ENCODE peak calls at places on chromosomes 12 and 14, in ten cellular contexts. One of them, this sample, is unnamed.

GRCh38 chr12:124565071-124565491 is 2.3 kb downstream of the NCOR2 start:
- DNase-seq in right lobe of liver: no peak
- DNase-seq in stomach: no peak
- DNase-seq in HCT116: no peak
- DNase-seq in GM23248: peak; percentile 77
- DNase-seq in ascending aorta: no peak
- DNase-seq in keratinocyte: no peak
- DNase-seq in tibial nerve: no peak
- DNase-seq in neural progenitor cell: peak; percentile 53
- DNase-seq in CD8-positive, alpha-beta T cell: no peak
- DNase-seq in this sample: no peak

GRCh38 chr12:97404549-97404948 is 58.1 kb upstream of the RMST start:
- DNase-seq in right lobe of liver: peak; percentile 20
- DNase-seq in stomach: peak; percentile 32
- DNase-seq in HCT116: peak; percentile 10
- DNase-seq in GM23248: peak; percentile 43
- DNase-seq in ascending aorta: no peak
- DNase-seq in keratinocyte: no peak
- DNase-seq in tibial nerve: peak; percentile 7
- DNase-seq in neural progenitor cell: peak; percentile 78
- DNase-seq in CD8-positive, alpha-beta T cell: no peak
- DNase-seq in this sample: no peak

GRCh38 chr14:50018236-50019210 is 97.8 kb downstream of the VCPKMT start:
- DNase-seq in right lobe of liver: peak; percentile 62
- DNase-seq in stomach: peak; percentile 73
- DNase-seq in HCT116: no peak
- DNase-seq in GM23248: peak; percentile 63
- DNase-seq in ascending aorta: no peak
- DNase-seq in keratinocyte: no peak
- DNase-seq in tibial nerve: peak; percentile 48
- DNase-seq in neural progenitor cell: no peak
- DNase-seq in CD8-positive, alpha-beta T cell: no peak
- DNase-seq in this sample: peak; percentile 64

GRCh38 chr12:121172145-121172544 is 37.8 kb upstream of the P2RX4 start:
- DNase-seq in right lobe of liver: no peak
- DNase-seq in stomach: no peak
- DNase-seq in HCT116: no peak
- DNase-seq in GM23248: no peak
- DNase-seq in ascending aorta: no peak
- DNase-seq in keratinocyte: no peak
- DNase-seq in tibial nerve: no peak
- DNase-seq in neural progenitor cell: no peak
- DNase-seq in CD8-positive, alpha-beta T cell: no peak
- DNase-seq in this sample: no peak

GRCh38 chr12:18462437-18462836 is 201.1 kb downstream of the PIK3C2G start:
- DNase-seq in right lobe of liver: no peak
- DNase-seq in stomach: no peak
- DNase-seq in HCT116: no peak
- DNase-seq in GM23248: peak; percentile 83
- DNase-seq in ascending aorta: no peak
- DNase-seq in keratinocyte: no peak
- DNase-seq in tibial nerve: no peak
- DNase-seq in neural progenitor cell: no peak
- DNase-seq in CD8-positive, alpha-beta T cell: no peak
- DNase-seq in this sample: no peak

GRCh38 chr14:104359301-104359968 is 220.1 kb upstream of the C14orf180 start:
- DNase-seq in right lobe of liver: peak; percentile 14
- DNase-seq in stomach: no peak
- DNase-seq in HCT116: no peak
- DNase-seq in GM23248: no peak
- DNase-seq in ascending aorta: peak; percentile 3
- DNase-seq in keratinocyte: no peak
- DNase-seq in tibial nerve: no peak
- DNase-seq in neural progenitor cell: no peak
- DNase-seq in CD8-positive, alpha-beta T cell: no peak
- DNase-seq in this sample: peak; percentile 16

GRCh38 chr14:71680733-71681387 is 251.4 kb upstream of the RGS6 start:
- DNase-seq in right lobe of liver: no peak
- DNase-seq in stomach: no peak
- DNase-seq in HCT116: no peak
- DNase-seq in GM23248: no peak
- DNase-seq in ascending aorta: no peak
- DNase-seq in keratinocyte: no peak
- DNase-seq in tibial nerve: no peak
- DNase-seq in neural progenitor cell: peak; percentile 55
- DNase-seq in CD8-positive, alpha-beta T cell: no peak
- DNase-seq in this sample: no peak

GRCh38 chr14:92316937-92317336 is 6.0 kb upstream of the SLC24A4 start:
- DNase-seq in right lobe of liver: no peak
- DNase-seq in stomach: no peak
- DNase-seq in HCT116: peak; percentile 61
- DNase-seq in GM23248: no peak
- DNase-seq in ascending aorta: no peak
- DNase-seq in keratinocyte: peak; percentile 32
- DNase-seq in tibial nerve: no peak
- DNase-seq in neural progenitor cell: no peak
- DNase-seq in CD8-positive, alpha-beta T cell: no peak
- DNase-seq in this sample: no peak

GRCh38 chr12:2052861-2053674 is at the start of gene CACNA1C:
- DNase-seq in right lobe of liver: peak; percentile 51
- DNase-seq in stomach: peak; percentile 34
- DNase-seq in HCT116: no peak
- DNase-seq in GM23248: peak; percentile 87
- DNase-seq in ascending aorta: no peak
- DNase-seq in keratinocyte: no peak
- DNase-seq in tibial nerve: no peak
- DNase-seq in neural progenitor cell: peak; percentile 91
- DNase-seq in CD8-positive, alpha-beta T cell: no peak
- DNase-seq in this sample: no peak

GRCh38 chr14:68886109-68886434 is 93.0 kb downstream of the ACTN1 start:
- DNase-seq in right lobe of liver: no peak
- DNase-seq in stomach: no peak
- DNase-seq in HCT116: no peak
- DNase-seq in GM23248: no peak
- DNase-seq in ascending aorta: no peak
- DNase-seq in keratinocyte: no peak
- DNase-seq in tibial nerve: no peak
- DNase-seq in neural progenitor cell: no peak
- DNase-seq in CD8-positive, alpha-beta T cell: no peak
- DNase-seq in this sample: peak; percentile 59

GRCh38 chr12:52216807-52217206 is 16.2 kb upstream of the KRT7 start:
- DNase-seq in right lobe of liver: no peak
- DNase-seq in stomach: peak; percentile 68
- DNase-seq in HCT116: no peak
- DNase-seq in GM23248: no peak
- DNase-seq in ascending aorta: no peak
- DNase-seq in keratinocyte: no peak
- DNase-seq in tibial nerve: no peak
- DNase-seq in neural progenitor cell: no peak
- DNase-seq in CD8-positive, alpha-beta T cell: no peak
- DNase-seq in this sample: peak; percentile 26

GRCh38 chr12:101891462-101891971 is 14.1 kb downstream of the DRAM1 start:
- DNase-seq in right lobe of liver: no peak
- DNase-seq in stomach: peak; percentile 71
- DNase-seq in HCT116: no peak
- DNase-seq in GM23248: peak; percentile 80
- DNase-seq in ascending aorta: peak; percentile 20
- DNase-seq in keratinocyte: no peak
- DNase-seq in tibial nerve: no peak
- DNase-seq in neural progenitor cell: no peak
- DNase-seq in CD8-positive, alpha-beta T cell: no peak
- DNase-seq in this sample: no peak

GRCh38 chr12:21526053-21526452 is at the start of gene SPX:
- DNase-seq in right lobe of liver: no peak
- DNase-seq in stomach: no peak
- DNase-seq in HCT116: no peak
- DNase-seq in GM23248: peak; percentile 27
- DNase-seq in ascending aorta: no peak
- DNase-seq in keratinocyte: no peak
- DNase-seq in tibial nerve: no peak
- DNase-seq in neural progenitor cell: no peak
- DNase-seq in CD8-positive, alpha-beta T cell: no peak
- DNase-seq in this sample: no peak

GRCh38 chr12:94710933-94711332 is 60.6 kb upstream of the TMCC3 start:
- DNase-seq in right lobe of liver: no peak
- DNase-seq in stomach: no peak
- DNase-seq in HCT116: peak; percentile 43
- DNase-seq in GM23248: peak; percentile 29
- DNase-seq in ascending aorta: no peak
- DNase-seq in keratinocyte: no peak
- DNase-seq in tibial nerve: no peak
- DNase-seq in neural progenitor cell: peak; percentile 37
- DNase-seq in CD8-positive, alpha-beta T cell: no peak
- DNase-seq in this sample: no peak

GRCh38 chr12:28759334-28759733 is 389.7 kb upstream of the FAR2 start:
- DNase-seq in right lobe of liver: no peak
- DNase-seq in stomach: no peak
- DNase-seq in HCT116: no peak
- DNase-seq in GM23248: peak; percentile 83
- DNase-seq in ascending aorta: no peak
- DNase-seq in keratinocyte: peak; percentile 82
- DNase-seq in tibial nerve: no peak
- DNase-seq in neural progenitor cell: peak; percentile 49
- DNase-seq in CD8-positive, alpha-beta T cell: no peak
- DNase-seq in this sample: no peak

GRCh38 chr14:64423987-64424386 is 35.8 kb downstream of the MTHFD1 start:
- DNase-seq in right lobe of liver: no peak
- DNase-seq in stomach: no peak
- DNase-seq in HCT116: no peak
- DNase-seq in GM23248: peak; percentile 46
- DNase-seq in ascending aorta: no peak
- DNase-seq in keratinocyte: no peak
- DNase-seq in tibial nerve: no peak
- DNase-seq in neural progenitor cell: no peak
- DNase-seq in CD8-positive, alpha-beta T cell: no peak
- DNase-seq in this sample: no peak

GRCh38 chr12:88420460-88420859 is 159.8 kb downstream of the KITLG start:
- DNase-seq in right lobe of liver: no peak
- DNase-seq in stomach: no peak
- DNase-seq in HCT116: peak; percentile 13
- DNase-seq in GM23248: peak; percentile 94
- DNase-seq in ascending aorta: no peak
- DNase-seq in keratinocyte: peak; percentile 21
- DNase-seq in tibial nerve: no peak
- DNase-seq in neural progenitor cell: no peak
- DNase-seq in CD8-positive, alpha-beta T cell: no peak
- DNase-seq in this sample: no peak

GRCh38 chr12:113642216-113642615 is 170.5 kb upstream of the LHX5 start:
- DNase-seq in right lobe of liver: no peak
- DNase-seq in stomach: no peak
- DNase-seq in HCT116: no peak
- DNase-seq in GM23248: no peak
- DNase-seq in ascending aorta: no peak
- DNase-seq in keratinocyte: no peak
- DNase-seq in tibial nerve: no peak
- DNase-seq in neural progenitor cell: no peak
- DNase-seq in CD8-positive, alpha-beta T cell: no peak
- DNase-seq in this sample: no peak
- H3K27me3 ChIP-seq in right lobe of liver: no peaks in the 10 kb centered on the region
- H3K27me3 ChIP-seq in stomach: peaks cover 44% of the 10 kb centered on the region
- H3K27me3 ChIP-seq in HCT116: peaks cover 30% of the 10 kb centered on the region
- H3K27me3 ChIP-seq in GM23248: peaks cover 3% of the 10 kb centered on the region
- H3K27me3 ChIP-seq in ascending aorta: no peaks in the 10 kb centered on the region
- H3K27me3 ChIP-seq in keratinocyte: no peaks in the 10 kb centered on the region
- H3K27me3 ChIP-seq in tibial nerve: no peaks in the 10 kb centered on the region
- H3K27me3 ChIP-seq in neural progenitor cell: no peaks in the 10 kb centered on the region
- H3K27me3 ChIP-seq in CD8-positive, alpha-beta T cell: peaks cover 4% of the 10 kb centered on the region
- H3K27me3 ChIP-seq in this sample: peaks cover 63% of the 10 kb centered on the region

GRCh38 chr12:114476159-114476558 is 70.2 kb upstream of the TBX5 start:
- DNase-seq in right lobe of liver: no peak
- DNase-seq in stomach: no peak
- DNase-seq in HCT116: peak; percentile 13
- DNase-seq in GM23248: peak; percentile 81
- DNase-seq in ascending aorta: no peak
- DNase-seq in keratinocyte: no peak
- DNase-seq in tibial nerve: no peak
- DNase-seq in neural progenitor cell: peak; percentile 37
- DNase-seq in CD8-positive, alpha-beta T cell: no peak
- DNase-seq in this sample: no peak

GRCh38 chr12:114480309-114481199 is 74.6 kb upstream of the TBX5 start:
- DNase-seq in right lobe of liver: peak; percentile 31
- DNase-seq in stomach: no peak
- DNase-seq in HCT116: no peak
- DNase-seq in GM23248: peak; percentile 68
- DNase-seq in ascending aorta: no peak
- DNase-seq in keratinocyte: no peak
- DNase-seq in tibial nerve: no peak
- DNase-seq in neural progenitor cell: peak; percentile 38
- DNase-seq in CD8-positive, alpha-beta T cell: no peak
- DNase-seq in this sample: no peak

GRCh38 chr12:114481200-114481535 is 75.2 kb upstream of the TBX5 start:
- DNase-seq in right lobe of liver: no peak
- DNase-seq in stomach: no peak
- DNase-seq in HCT116: no peak
- DNase-seq in GM23248: peak; percentile 49
- DNase-seq in ascending aorta: no peak
- DNase-seq in keratinocyte: no peak
- DNase-seq in tibial nerve: no peak
- DNase-seq in neural progenitor cell: peak; percentile 38
- DNase-seq in CD8-positive, alpha-beta T cell: no peak
- DNase-seq in this sample: no peak

GRCh38 chr12:114479831-114480230 is 73.9 kb upstream of the TBX5 start:
- DNase-seq in right lobe of liver: no peak
- DNase-seq in stomach: no peak
- DNase-seq in HCT116: no peak
- DNase-seq in GM23248: peak; percentile 55
- DNase-seq in ascending aorta: no peak
- DNase-seq in keratinocyte: no peak
- DNase-seq in tibial nerve: no peak
- DNase-seq in neural progenitor cell: peak; percentile 53
- DNase-seq in CD8-positive, alpha-beta T cell: no peak
- DNase-seq in this sample: no peak

GRCh38 chr12:114478891-114479290 is 72.9 kb upstream of the TBX5 start:
- DNase-seq in right lobe of liver: no peak
- DNase-seq in stomach: no peak
- DNase-seq in HCT116: no peak
- DNase-seq in GM23248: no peak
- DNase-seq in ascending aorta: no peak
- DNase-seq in keratinocyte: no peak
- DNase-seq in tibial nerve: no peak
- DNase-seq in neural progenitor cell: peak; percentile 15
- DNase-seq in CD8-positive, alpha-beta T cell: no peak
- DNase-seq in this sample: no peak
- H3K27me3 ChIP-seq in right lobe of liver: peaks cover 10% of the 10 kb centered on the region
- H3K27me3 ChIP-seq in stomach: peaks cover 60% of the 10 kb centered on the region
- H3K27me3 ChIP-seq in HCT116: peaks cover 82% of the 10 kb centered on the region
- H3K27me3 ChIP-seq in GM23248: peaks cover 7% of the 10 kb centered on the region
- H3K27me3 ChIP-seq in ascending aorta: peaks cover 11% of the 10 kb centered on the region
- H3K27me3 ChIP-seq in keratinocyte: peaks cover 42% of the 10 kb centered on the region
- H3K27me3 ChIP-seq in tibial nerve: no peaks in the 10 kb centered on the region
- H3K27me3 ChIP-seq in neural progenitor cell: peaks cover 99% of the 10 kb centered on the region
- H3K27me3 ChIP-seq in CD8-positive, alpha-beta T cell: peaks cover 10% of the 10 kb centered on the region
- H3K27me3 ChIP-seq in this sample: peaks cover 79% of the 10 kb centered on the region

GRCh38 chr12:118193477-118193876 is 57.6 kb downstream of the PEBP1 start:
- DNase-seq in right lobe of liver: no peak
- DNase-seq in stomach: no peak
- DNase-seq in HCT116: no peak
- DNase-seq in GM23248: no peak
- DNase-seq in ascending aorta: no peak
- DNase-seq in keratinocyte: no peak
- DNase-seq in tibial nerve: no peak
- DNase-seq in neural progenitor cell: no peak
- DNase-seq in CD8-positive, alpha-beta T cell: no peak
- DNase-seq in this sample: no peak
- H3K27me3 ChIP-seq in right lobe of liver: no peaks in the 10 kb centered on the region
- H3K27me3 ChIP-seq in stomach: no peaks in the 10 kb centered on the region
- H3K27me3 ChIP-seq in HCT116: no peaks in the 10 kb centered on the region
- H3K27me3 ChIP-seq in GM23248: no peaks in the 10 kb centered on the region
- H3K27me3 ChIP-seq in ascending aorta: no peaks in the 10 kb centered on the region
- H3K27me3 ChIP-seq in keratinocyte: no peaks in the 10 kb centered on the region
- H3K27me3 ChIP-seq in tibial nerve: no peaks in the 10 kb centered on the region
- H3K27me3 ChIP-seq in neural progenitor cell: no peaks in the 10 kb centered on the region
- H3K27me3 ChIP-seq in CD8-positive, alpha-beta T cell: no peaks in the 10 kb centered on the region
- H3K27me3 ChIP-seq in this sample: no peaks in the 10 kb centered on the region

GRCh38 chr14:72888636-72889201 is 5.2 kb downstream of the DPF3 start:
- DNase-seq in right lobe of liver: no peak
- DNase-seq in stomach: no peak
- DNase-seq in HCT116: no peak
- DNase-seq in GM23248: peak; percentile 19
- DNase-seq in ascending aorta: no peak
- DNase-seq in keratinocyte: no peak
- DNase-seq in tibial nerve: no peak
- DNase-seq in neural progenitor cell: no peak
- DNase-seq in CD8-positive, alpha-beta T cell: no peak
- DNase-seq in this sample: no peak
- H3K27me3 ChIP-seq in right lobe of liver: no peaks in the 10 kb centered on the region
- H3K27me3 ChIP-seq in stomach: peaks cover 35% of the 10 kb centered on the region
- H3K27me3 ChIP-seq in HCT116: peaks cover 12% of the 10 kb centered on the region
- H3K27me3 ChIP-seq in GM23248: no peaks in the 10 kb centered on the region
- H3K27me3 ChIP-seq in ascending aorta: peaks cover 3% of the 10 kb centered on the region
- H3K27me3 ChIP-seq in keratinocyte: peaks cover 30% of the 10 kb centered on the region
- H3K27me3 ChIP-seq in tibial nerve: no peaks in the 10 kb centered on the region
- H3K27me3 ChIP-seq in neural progenitor cell: peaks cover 34% of the 10 kb centered on the region
- H3K27me3 ChIP-seq in CD8-positive, alpha-beta T cell: peaks cover 8% of the 10 kb centered on the region
- H3K27me3 ChIP-seq in this sample: no peaks in the 10 kb centered on the region

This sample was measured in tibial artery.